ENCODE peak calls at places on chromosomes 4 and X, in eight cellular contexts. R is Calu3, K is GM12864, Q is mesothelial cell of epicardium, B is uterus, G is MCF 10A, F is lower lobe of right lung, U is right atrium auricular region. Z is an unnamed sample.

GRCh38 chrX:13428055-13428786 is 108.4 kb upstream of the ATXN3L start:
- DNase-seq in R (no peak), G (peak; percentile 96), K (no peak), Q (peak; percentile 38), U (no peak), F (no peak), B (no peak), Z (no peak)

GRCh38 chr4:8700576-8700975 is 108.0 kb downstream of the CPZ start:
- DNase-seq in G (no peak), Q (peak; percentile 5), B (no peak), K (no peak), U (no peak), R (no peak), F (no peak), Z (no peak)

GRCh38 chr4:74117024-74117534 is 18.1 kb upstream of the CXCL2 start:
- DNase-seq in B (peak; percentile 60), Q (no peak), U (peak; percentile 88), G (peak; percentile 96), K (no peak), F (peak; percentile 50), R (peak; percentile 67), Z (no peak)

GRCh38 chr4:75141162-75141561 is 208.2 kb downstream of the PARM1 start:
- DNase-seq in U (no peak), B (no peak), Q (no peak), F (no peak), G (peak; percentile 22), R (no peak), K (no peak), Z (no peak)

GRCh38 chrX:17944833-17945497 is 83.9 kb upstream of the RAI2 start:
- DNase-seq in B (no peak), R (peak; percentile 11), F (no peak), G (peak; percentile 31), Q (no peak), K (no peak), U (no peak), Z (no peak)

GRCh38 chr4:9954468-9954867 is 66.8 kb downstream of the SLC2A9 start:
- DNase-seq in G (no peak), B (no peak), Q (no peak), K (no peak), R (no peak), F (no peak), U (peak; percentile 28), Z (no peak)

GRCh38 chr4:156672924-156673323 is 298.7 kb downstream of the PDGFC start:
- DNase-seq in K (no peak), U (no peak), R (no peak), G (no peak), F (no peak), B (no peak), Q (no peak), Z (no peak)

GRCh38 chrX:140190441-140191108 is 225.3 kb upstream of the CXorf66 start:
- DNase-seq in R (no peak), K (no peak), B (no peak), G (peak; percentile 47), F (no peak), U (no peak), Q (peak; percentile 60), Z (no peak)

GRCh38 chr4:108814327-108814726 is 51.5 kb upstream of the ETNPPL start:
- DNase-seq in B (no peak), G (no peak), F (no peak), R (no peak), U (no peak), Q (no peak), K (no peak), Z (no peak)

GRCh38 chr4:53852343-53852742 is 212.1 kb downstream of the CHIC2 start:
- DNase-seq in R (no peak), B (no peak), Q (no peak), U (no peak), K (no peak), G (no peak), F (no peak), Z (no peak)

GRCh38 chr4:54318904-54319303 is 89.8 kb downstream of the PDGFRA start:
- DNase-seq in G (peak; percentile 52), B (no peak), R (peak; percentile 2), F (no peak), K (peak; percentile 40), Q (no peak), U (no peak), Z (no peak)

GRCh38 chrX:119374736-119375135 is 24.4 kb upstream of the SLC25A43 start:
- DNase-seq in B (no peak), F (no peak), U (no peak), Q (no peak), R (no peak), K (no peak), G (peak; percentile 48), Z (no peak)

GRCh38 chrX:43333543-43333942 is 322.6 kb upstream of the MAOA start:
- DNase-seq in F (no peak), G (peak; percentile 11), R (no peak), Q (no peak), B (no peak), K (no peak), U (no peak), Z (no peak)

GRCh38 chr4:30840571-30840970 is 120.4 kb downstream of the PCDH7 start:
- DNase-seq in K (no peak), B (no peak), G (peak; percentile 8), R (no peak), F (no peak), Q (no peak), U (no peak), Z (no peak)

GRCh38 chrX:10048695-10049094 is 81.5 kb downstream of the CLDN34 start:
- DNase-seq in K (no peak), Q (no peak), F (peak; percentile 61), R (no peak), G (no peak), U (no peak), B (no peak), Z (no peak)

GRCh38 chr4:27714073-27714472 is 853.4 kb downstream of the STIM2 start:
- DNase-seq in B (no peak), K (no peak), Q (no peak), U (no peak), G (peak; percentile 42), F (no peak), R (no peak), Z (no peak)

GRCh38 chr4:65502151-65502691 is 168.1 kb downstream of the EPHA5 start:
- DNase-seq in K (no peak), G (peak; percentile 35), U (no peak), Q (no peak), F (no peak), B (no peak), R (no peak), Z (no peak)

GRCh38 chr4:151675366-151676060 is 85.3 kb downstream of the GATB start:
- DNase-seq in F (no peak), Q (no peak), G (no peak), U (no peak), K (no peak), R (no peak), B (no peak), Z (no peak)

GRCh38 chr4:74437866-74438265 is 7.1 kb upstream of the AREG start:
- DNase-seq in U (no peak), B (no peak), K (no peak), Q (no peak), F (no peak), R (no peak), G (no peak), Z (no peak)

GRCh38 chrX:53440631-53441517 is 6.7 kb upstream of the HSD17B10 start:
- DNase-seq in R (peak; percentile 29), Q (no peak), B (peak; percentile 75), G (peak; percentile 91), K (no peak), U (peak; percentile 89), F (peak; percentile 63), Z (no peak)

DNA sequence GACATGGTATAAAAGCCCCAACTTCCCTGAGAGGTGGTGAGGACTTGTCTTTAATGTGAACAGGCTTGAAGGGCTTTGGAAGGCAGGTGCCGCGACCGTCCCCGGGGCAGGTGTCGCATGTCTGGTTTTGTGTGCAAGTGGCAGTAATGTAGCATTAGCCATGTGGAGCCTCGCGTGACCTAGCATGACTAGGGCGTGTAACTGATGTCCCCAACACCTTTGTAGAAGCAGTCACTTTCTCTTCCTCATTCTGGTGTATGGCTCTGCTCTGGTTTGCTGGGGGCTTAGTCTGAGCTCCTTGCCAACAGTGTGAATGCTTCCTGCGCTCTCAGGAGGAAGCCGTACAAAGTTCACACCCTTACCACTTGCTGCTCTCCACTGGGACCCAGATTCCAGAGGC is 145.7 kb downstream of the AMMECR1 start:
- DNase-seq in G (no peak), F (no peak), R (no peak), U (no peak), B (no peak), K (peak; percentile 55), Q (no peak), Z (no peak)
- TF ChIP-seq CTCF in G (no peak), F (no peak), R (no peak), U (no peak), B (no peak), K (no peak), Q (no peak), Z (no peak)

GRCh38 chr4:38832624-38833528 is 23.7 kb downstream of the TLR6 start:
- DNase-seq in G (no peak), F (no peak), B (no peak), Q (no peak), K (no peak), R (peak; percentile 4), U (no peak), Z (no peak)
- TF ChIP-seq CTCF in G (no peak), F (no peak), B (no peak), Q (no peak), K (peak; percentile 54), R (no peak), U (no peak), Z (no peak)

GRCh38 chrX:149903889-149904748 is 23.1 kb downstream of the MAGEA8 start:
- DNase-seq in R (no peak), K (peak; percentile 30), B (no peak), U (no peak), G (peak; percentile 10), F (no peak), Q (no peak), Z (no peak)
- TF ChIP-seq CTCF in R (no peak), K (peak; percentile 10), B (no peak), U (no peak), G (no peak), F (no peak), Q (no peak), Z (no peak)

GRCh38 chr4:56630876-56631666 is 50.0 kb downstream of the HOPX start:
- DNase-seq in B (no peak), Q (no peak), K (no peak), G (no peak), F (no peak), R (no peak), U (no peak), Z (no peak)
- TF ChIP-seq CTCF in B (no peak), Q (no peak), K (no peak), G (no peak), F (no peak), R (no peak), U (no peak), Z (no peak)